ENCODE peak calls at places on chromosomes 2 and 18, in five cellular contexts. U is A549, B is suprapubic skin, K is ovary, R is GM12878. O is an unnamed sample.

GRCh38 chr18:25650201-25650941 is 298.4 kb upstream of the ZNF521 start:
- DNase-seq in U (no peak), B (no peak), K (no peak), R (no peak), O (no peak)

GRCh38 chr2:227447606-227448005 is 24.4 kb upstream of the AGFG1 start:
- DNase-seq in U (peak; percentile 35), B (no peak), K (no peak), R (no peak), O (no peak)

GRCh38 chr18:74499633-74500032 is 3.5 kb downstream of the CNDP2 start:
- DNase-seq in U (no peak), B (peak; percentile 58), K (peak; percentile 81), R (peak; percentile 37), O (no peak)

GRCh38 chr2:74544634-74545033 is 9.1 kb downstream of the LOXL3 start:
- DNase-seq in U (peak; percentile 44), B (no peak), K (no peak), R (no peak), O (no peak)

GRCh38 chr18:22550366-22550765 is 132.7 kb upstream of the CTAGE1 start:
- DNase-seq in U (no peak), B (no peak), K (no peak), R (no peak), O (no peak)

GRCh38 chr2:15874311-15874710 is 66.0 kb upstream of the MYCN start:
- DNase-seq in U (no peak), B (no peak), K (no peak), R (no peak), O (no peak)

GRCh38 chr18:80044072-80044471 is 9.8 kb downstream of the RBFA start:
- DNase-seq in U (no peak), B (no peak), K (no peak), R (no peak), O (no peak)

GRCh38 chr2:45651415-45652089 is at the start of gene PRKCE:
- DNase-seq in U (peak; percentile 42), B (peak; percentile 84), K (peak; percentile 82), R (no peak), O (peak; percentile 96)

GRCh38 chr18:79386547-79386946 is 9.2 kb upstream of the NFATC1 start:
- DNase-seq in U (no peak), B (peak; percentile 57), K (no peak), R (no peak), O (no peak)

GRCh38 chr2:65326276-65326675 is 98.6 kb downstream of the ACTR2 start:
- DNase-seq in U (no peak), B (no peak), K (no peak), R (no peak), O (peak; percentile 37)

GRCh38 chr2:1892529-1893250 is 148.4 kb upstream of the PXDN start:
- DNase-seq in U (no peak), B (no peak), K (no peak), R (no peak), O (no peak)

GRCh38 chr2:163198972-163199371 is 360.4 kb upstream of the KCNH7 start:
- DNase-seq in U (no peak), B (no peak), K (no peak), R (no peak), O (no peak)

GRCh38 chr2:218886461-218886947 is 5.9 kb downstream of the WNT10A start:
- DNase-seq in U (no peak), B (no peak), K (peak; percentile 40), R (no peak), O (no peak)

GRCh38 chr2:148968776-148969175 is 69.7 kb upstream of the LYPD6B start:
- DNase-seq in U (no peak), B (no peak), K (no peak), R (peak; percentile 8), O (no peak)

GRCh38 chr18:3328522-3328921 is 66.6 kb downstream of the MYL12B start:
- DNase-seq in U (no peak), B (no peak), K (no peak), R (no peak), O (no peak)

GRCh38 chr18:25915907-25916306 is 174.5 kb downstream of the SS18 start:
- DNase-seq in U (no peak), B (no peak), K (no peak), R (no peak), O (no peak)

GRCh38 chr2:20217041-20217970 is 7.6 kb downstream of the SDC1 start:
- DNase-seq in U (no peak), B (peak; percentile 73), K (no peak), R (no peak), O (no peak)
- TF ChIP-seq POLR2A in U (no peak), B (no peak), K (no peak), R (no peak), O (no peak)

GRCh38 chr18:32333781-32334180 is 136.9 kb downstream of the GAREM1 start:
- DNase-seq in U (no peak), B (no peak), K (no peak), R (no peak), O (no peak)
- TF ChIP-seq CTCF in U (no peak), B (no peak), K (no peak), R (no peak), O (no peak)

GRCh38 chr18:5500158-5500939 is 43.4 kb downstream of the EPB41L3 start:
- DNase-seq in U (no peak), B (no peak), K (no peak), R (no peak), O (no peak)
- H3K4me3 ChIP-seq in U (no peak overlapping the region), B (no peak overlapping the region), K (no peak overlapping the region), R (no peak overlapping the region), O (no peak overlapping the region)

GRCh38 chr2:233334915-233335314 is 19.4 kb upstream of the DGKD start:
- DNase-seq in U (no peak), B (no peak), K (no peak), R (no peak), O (no peak)

GRCh38 chr2:233332125-233332524 is 22.2 kb upstream of the DGKD start:
- DNase-seq in U (no peak), B (no peak), K (no peak), R (no peak), O (no peak)

GRCh38 chr2:233328922-233329321 is 21.3 kb downstream of the SAG start:
- DNase-seq in U (no peak), B (no peak), K (no peak), R (no peak), O (no peak)

GRCh38 chr2:233329489-233330135 is 22.0 kb downstream of the SAG start:
- DNase-seq in U (no peak), B (no peak), K (no peak), R (no peak), O (no peak)

GRCh38 chr2:233331536-233331935 is 22.8 kb upstream of the DGKD start:
- DNase-seq in U (no peak), B (peak; percentile 79), K (no peak), R (peak; percentile 80), O (no peak)
- TF ChIP-seq POLR2A in U (no peak), B (no peak), K (no peak), R (peak; percentile 51), O (no peak)

GRCh38 chr2:120830096-120830830 is 94.6 kb downstream of the GLI2 start:
- DNase-seq in U (no peak), B (peak; percentile 26), K (no peak), R (no peak), O (no peak)

GRCh38 chr2:120831106-120831505 is 95.4 kb downstream of the GLI2 start:
- DNase-seq in U (no peak), B (peak; percentile 14), K (no peak), R (no peak), O (no peak)

GRCh38 chr2:120832296-120833070 is 96.8 kb downstream of the GLI2 start:
- DNase-seq in U (no peak), B (peak; percentile 48), K (no peak), R (no peak), O (no peak)

GRCh38 chr2:120833127-120833675 is 97.5 kb downstream of the GLI2 start:
- DNase-seq in U (no peak), B (peak; percentile 25), K (no peak), R (no peak), O (no peak)

GRCh38 chr2:120831891-120832290 is 96.2 kb downstream of the GLI2 start:
- DNase-seq in U (no peak), B (peak; percentile 37), K (no peak), R (no peak), O (no peak)
- TF ChIP-seq CTCF in U (no peak), B (no peak), K (no peak), R (no peak), O (no peak)